ENCODE peak calls at places on chromosomes 16 and 17, in five cellular contexts. J is cardiac fibroblast, N is HFF-Myc, H is MM.1S, Z is bronchial epithelial cell. D is an unnamed sample.

GRCh38 chr17:40763752-40764151 is 8.2 kb downstream of the KRT26 start:
- DNase-seq in H (no peak), N (no peak), Z (no peak), J (no peak), D (no peak)

GRCh38 chr17:45425125-45425983 is 7.3 kb downstream of the ARHGAP27 start:
- DNase-seq in H (no peak), J (peak; percentile 77), Z (peak; percentile 94), N (peak; percentile 31), D (no peak)

GRCh38 chr17:27665549-27665948 is 34.6 kb downstream of the LGALS9 start:
- DNase-seq in H (no peak), J (no peak), Z (no peak), N (no peak), D (no peak)

GRCh38 chr17:42484304-42484703 is 25.6 kb downstream of the ATP6V0A1 start:
- DNase-seq in J (no peak), Z (no peak), N (no peak), H (peak; percentile 83), D (peak; percentile 94)

GRCh38 chr16:50837324-50837723 is 95.4 kb downstream of the CYLD start:
- DNase-seq in H (no peak), Z (no peak), N (no peak), J (no peak), D (no peak)

GRCh38 chr17:42365136-42365535 is 23.1 kb downstream of the STAT3 start:
- DNase-seq in J (peak; percentile 73), N (no peak), H (no peak), Z (no peak), D (peak; percentile 60)

GRCh38 chr17:14487068-14487467 is 186.2 kb downstream of the HS3ST3B1 start:
- DNase-seq in Z (no peak), H (no peak), J (no peak), N (no peak), D (no peak)

GRCh38 chr17:46975287-46975686 is 3.8 kb downstream of the RPRML start:
- DNase-seq in Z (no peak), N (no peak), H (no peak), J (no peak), D (no peak)

GRCh38 chr17:81288715-81289114 is 6.4 kb downstream of the SLC38A10 start:
- DNase-seq in J (no peak), Z (no peak), H (no peak), N (no peak), D (no peak)

GRCh38 chr17:80393491-80393890 is 21.5 kb upstream of the ENDOV start:
- DNase-seq in J (no peak), N (no peak), H (no peak), Z (no peak), D (no peak)

DNA sequence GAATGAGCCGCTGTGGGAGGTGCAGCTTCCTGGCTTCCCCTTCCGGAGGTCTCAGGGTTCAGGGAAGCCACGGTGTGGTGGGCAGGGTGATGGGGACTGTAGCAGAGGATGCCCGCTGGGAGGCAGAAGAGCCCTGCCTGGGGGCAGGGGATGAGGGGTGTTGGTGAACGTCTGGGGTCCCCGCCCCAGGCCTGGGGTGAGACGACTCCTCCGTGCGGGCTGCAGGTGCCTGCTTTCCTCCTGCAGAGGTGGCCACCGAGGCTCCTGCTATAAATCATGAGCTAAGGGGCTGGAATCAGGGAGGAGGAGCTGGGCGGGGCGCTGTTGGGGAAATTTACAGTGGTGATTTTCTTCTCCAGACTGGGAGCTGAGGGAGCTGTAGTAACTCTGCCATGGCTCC is 167.0 kb downstream of the MRM1 start:
- DNase-seq in Z (no peak), H (no peak), N (no peak), J (no peak), D (peak; percentile 4)
- TF ChIP-seq CTCF in Z (no peak), H (no peak), N (no peak), J (no peak), D (no peak)

GRCh38 chr17:38674013-38674748 is 576 bp downstream of the EPOP start:
- DNase-seq in Z (no peak), J (no peak), H (peak; percentile 29), N (no peak), D (peak; percentile 52)
- TF ChIP-seq CTCF in Z (peak; percentile 22), J (no peak), H (no peak), N (no peak), D (no peak)

DNA sequence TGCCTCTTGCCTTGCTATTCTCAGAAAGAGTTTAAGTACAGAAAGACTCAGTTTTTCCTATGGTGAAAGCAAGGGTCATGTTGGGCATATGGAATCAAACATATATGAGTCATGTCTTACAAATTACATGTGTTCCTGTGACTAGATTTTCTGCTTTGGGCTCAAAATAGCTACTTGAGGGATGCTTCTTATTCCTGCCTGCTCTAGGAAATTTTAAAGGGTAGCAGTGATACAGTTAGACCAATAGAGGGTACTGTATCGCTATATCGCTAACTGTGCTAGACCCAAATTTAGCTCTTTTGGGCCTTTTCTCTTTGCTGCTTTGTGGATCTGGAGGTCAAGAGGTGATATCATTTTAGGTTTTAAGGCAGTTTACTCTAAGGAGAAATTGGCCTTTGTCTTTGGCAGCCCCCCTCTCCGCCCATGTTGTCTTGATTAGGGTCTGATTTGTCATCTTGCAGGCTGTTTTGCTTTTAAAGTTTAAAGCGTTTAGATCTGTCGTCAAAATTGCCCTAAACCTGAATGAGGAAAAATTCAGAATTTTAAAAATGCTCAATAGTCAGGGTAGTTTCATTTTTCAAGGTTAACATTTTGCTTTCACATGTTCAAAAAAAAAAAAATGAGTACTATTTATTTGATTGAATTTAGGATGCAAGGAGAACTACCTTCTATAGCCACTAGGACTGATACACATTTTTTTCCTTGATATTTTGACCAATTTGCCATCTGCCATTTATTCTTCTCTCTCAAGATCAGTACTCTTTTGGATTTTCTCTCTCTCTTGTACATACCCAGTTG is 8.8 kb downstream of the NFATC3 start:
- DNase-seq in H (peak; percentile 24), N (peak; percentile 50), Z (peak; percentile 42), J (peak; percentile 52), D (peak; percentile 39)
- TF ChIP-seq CTCF in H (peak; percentile 32), N (peak; percentile 51), Z (peak; percentile 26), J (peak; percentile 60), D (peak; percentile 76)

GRCh38 chr16:78926723-78927200 is 673.8 kb downstream of the MAF start:
- DNase-seq in J (no peak), H (no peak), N (no peak), Z (no peak), D (no peak)

GRCh38 chr16:78929798-78930197 is 670.7 kb downstream of the MAF start:
- DNase-seq in Z (no peak), H (no peak), J (no peak), N (no peak), D (no peak)

GRCh38 chr16:78919852-78920251 is 680.7 kb downstream of the MAF start:
- DNase-seq in N (no peak), H (no peak), Z (no peak), J (no peak), D (no peak)

GRCh38 chr16:78930561-78930960 is 670.0 kb downstream of the MAF start:
- DNase-seq in J (no peak), N (no peak), H (no peak), Z (no peak), D (no peak)

DNA sequence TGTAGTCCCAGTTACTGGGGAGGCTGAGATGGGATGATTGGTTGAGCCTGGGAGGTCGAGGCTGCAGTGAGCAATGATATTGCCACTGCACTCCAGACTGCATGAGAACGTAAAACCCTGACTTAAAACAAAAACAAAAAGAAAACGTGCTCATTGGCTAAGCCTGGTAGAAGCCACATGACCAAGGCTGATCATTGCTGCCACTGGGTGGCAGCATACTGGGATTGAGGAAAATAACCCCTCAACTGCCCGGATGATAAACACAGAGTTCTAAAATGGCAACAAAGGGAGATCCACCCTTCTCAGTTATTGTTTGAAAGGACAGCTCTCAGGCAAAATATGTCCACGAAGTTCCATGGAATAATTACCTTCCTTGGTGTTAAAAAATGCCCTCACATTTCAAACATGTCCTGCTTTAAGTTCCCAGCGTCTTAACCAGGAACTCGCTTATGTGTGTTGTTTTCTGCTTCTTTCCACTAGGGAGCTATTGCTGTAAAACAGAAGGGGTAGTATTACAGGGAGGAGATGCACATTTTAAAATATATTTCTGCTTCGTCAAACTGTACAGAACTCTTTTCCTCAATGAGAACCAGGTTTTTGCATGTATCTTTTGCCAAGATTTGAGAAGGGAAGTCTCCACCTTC is 675.3 kb downstream of the MAF start:
- DNase-seq in Z (peak; percentile 21), N (no peak), J (no peak), H (peak; percentile 59), D (peak; percentile 50)
- TF ChIP-seq CTCF in Z (peak; percentile 59), N (no peak), J (peak; percentile 19), H (peak; percentile 62), D (peak; percentile 34)

D was measured in activated CD8-positive, alpha-beta T cell treated with anti-CD3 and anti-CD28 coated beads for 36 hours.